ENCODE peak calls at places on chromosomes 11 and 22, in five cellular contexts. One of them, this sample, is unnamed.

GRCh38 chr11:35017528-35018342 is 101.3 kb downstream of the PDHX start:
- DNase-seq in hypothalamus: no peak
- DNase-seq in neural progenitor cell: no peak
- DNase-seq in B cell: no peak
- DNase-seq in KG1: no peak
- DNase-seq in this sample: no peak

GRCh38 chr11:57546869-57547518 is 9.6 kb downstream of the SMTNL1 start:
- DNase-seq in hypothalamus: no peak
- DNase-seq in neural progenitor cell: peak; percentile 64
- DNase-seq in B cell: no peak
- DNase-seq in KG1: no peak
- DNase-seq in this sample: no peak

GRCh38 chr11:10856689-10857603 is 907 bp downstream of the ZBED5 start:
- DNase-seq in hypothalamus: no peak
- DNase-seq in neural progenitor cell: peak; percentile 66
- DNase-seq in B cell: peak; percentile 10
- DNase-seq in KG1: peak; percentile 70
- DNase-seq in this sample: no peak

GRCh38 chr11:57779275-57779674 is 17.7 kb downstream of the CTNND1 start:
- DNase-seq in hypothalamus: no peak
- DNase-seq in neural progenitor cell: peak; percentile 60
- DNase-seq in B cell: no peak
- DNase-seq in KG1: no peak
- DNase-seq in this sample: peak; percentile 29

GRCh38 chr11:29432719-29433325 is 584.0 kb downstream of the KCNA4 start:
- DNase-seq in hypothalamus: no peak
- DNase-seq in neural progenitor cell: peak; percentile 24
- DNase-seq in B cell: peak; percentile 1
- DNase-seq in KG1: peak; percentile 14
- DNase-seq in this sample: no peak

GRCh38 chr22:49768077-49768476 is 59.6 kb downstream of the BRD1 start:
- DNase-seq in hypothalamus: no peak
- DNase-seq in neural progenitor cell: no peak
- DNase-seq in B cell: no peak
- DNase-seq in KG1: no peak
- DNase-seq in this sample: no peak

GRCh38 chr22:19746726-19747125 is 13.9 kb upstream of the TBX1 start:
- DNase-seq in hypothalamus: no peak
- DNase-seq in neural progenitor cell: no peak
- DNase-seq in B cell: no peak
- DNase-seq in KG1: no peak
- DNase-seq in this sample: no peak

GRCh38 chr11:66443602-66444001 is 5.0 kb upstream of the MRPL11 start:
- DNase-seq in hypothalamus: no peak
- DNase-seq in neural progenitor cell: no peak
- DNase-seq in B cell: no peak
- DNase-seq in KG1: peak; percentile 18
- DNase-seq in this sample: no peak

GRCh38 chr22:41862530-41863266 is 29.8 kb downstream of the SREBF2 start:
- DNase-seq in hypothalamus: no peak
- DNase-seq in neural progenitor cell: no peak
- DNase-seq in B cell: peak; percentile 49
- DNase-seq in KG1: no peak
- DNase-seq in this sample: no peak

GRCh38 chr11:111329306-111330204 is 31.2 kb downstream of the POU2AF3 start:
- DNase-seq in hypothalamus: no peak
- DNase-seq in neural progenitor cell: no peak
- DNase-seq in B cell: no peak
- DNase-seq in KG1: no peak
- DNase-seq in this sample: peak; percentile 32

GRCh38 chr22:44103735-44104134 is 77.0 kb upstream of the PARVG start:
- DNase-seq in hypothalamus: no peak
- DNase-seq in neural progenitor cell: no peak
- DNase-seq in B cell: no peak
- DNase-seq in KG1: no peak
- DNase-seq in this sample: no peak

GRCh38 chr22:33919591-33920501 is at the start of gene LARGE1:
- DNase-seq in hypothalamus: no peak
- DNase-seq in neural progenitor cell: peak; percentile 78
- DNase-seq in B cell: peak; percentile 56
- DNase-seq in KG1: no peak
- DNase-seq in this sample: no peak

GRCh38 chr22:49394116-49394785 is 433.4 kb downstream of the BRD1 start:
- DNase-seq in hypothalamus: no peak
- DNase-seq in neural progenitor cell: no peak
- DNase-seq in B cell: no peak
- DNase-seq in KG1: no peak
- DNase-seq in this sample: no peak

GRCh38 chr22:47213571-47214230 is 451.3 kb downstream of the TBC1D22A start:
- DNase-seq in hypothalamus: no peak
- DNase-seq in neural progenitor cell: peak; percentile 15
- DNase-seq in B cell: peak; percentile 52
- DNase-seq in KG1: peak; percentile 5
- DNase-seq in this sample: no peak

GRCh38 chr22:22546490-22546889 is 12.6 kb downstream of the PRAME start:
- DNase-seq in hypothalamus: no peak
- DNase-seq in neural progenitor cell: no peak
- DNase-seq in B cell: no peak
- DNase-seq in KG1: no peak
- DNase-seq in this sample: no peak

This sample was measured in amygdala.